ENCODE peak calls at places on chromosomes 2 and 18, in six cellular contexts. J is pons; I is stimulated activated CD4-positive, alpha-beta T cell treated with anti-CD3 and anti-CD28 coated beads, Interleukin-4, amount 100 ng/mL, for 48 hours; Y is GM12864; X is AG04449; V is GM12891. Z is an unnamed sample.

GRCh38 chr2:121925466-121925865 is 170.0 kb downstream of the TSN start:
- DNase-seq in J (no peak), Y (no peak), V (no peak), X (no peak), I (no peak), Z (no peak)

GRCh38 chr2:195561205-195562032 is 95.6 kb upstream of the SLC39A10 start:
- DNase-seq in J (no peak), Y (peak), V (no peak), X (peak), I (no peak), Z (no peak)

GRCh38 chr2:85516649-85517389 is 22.1 kb upstream of the MAT2A start:
- DNase-seq in J (no peak), I (no peak), X (no peak), V (no peak), Y (no peak), Z (no peak)

GRCh38 chr2:221676566-221677172 is 104.6 kb upstream of the EPHA4 start:
- DNase-seq in V (no peak), X (no peak), Y (no peak), J (no peak), I (no peak), Z (no peak)

GRCh38 chr2:234808907-234809306 is 142.9 kb upstream of the SH3BP4 start:
- DNase-seq in V (no peak), X (no peak), J (no peak), I (no peak), Y (no peak), Z (peak)

GRCh38 chr2:222655406-222655747 is 515 bp downstream of the FARSB start:
- DNase-seq in V (no peak), X (no peak), J (peak), I (no peak), Y (no peak), Z (no peak)

GRCh38 chr2:33196700-33197099 is 249.9 kb downstream of the LTBP1 start:
- DNase-seq in V (no peak), Y (no peak), J (no peak), X (no peak), I (no peak), Z (no peak)

GRCh38 chr2:232854082-232854481 is 16.0 kb upstream of the SNORC start:
- DNase-seq in Y (no peak), V (no peak), I (no peak), J (no peak), X (peak), Z (no peak)

GRCh38 chr2:176072951-176073904 is 10.5 kb downstream of the EVX2 start:
- DNase-seq in Y (no peak), V (no peak), J (no peak), I (no peak), X (no peak), Z (no peak)

GRCh38 chr2:152415811-152416210 is 80.8 kb downstream of the FMNL2 start:
- DNase-seq in I (no peak), V (no peak), J (no peak), X (no peak), Y (no peak), Z (no peak)

GRCh38 chr2:223247136-223247535 is 195.1 kb downstream of the KCNE4 start:
- DNase-seq in Y (no peak), J (no peak), V (no peak), I (no peak), X (no peak), Z (peak)

GRCh38 chr2:96527990-96528679 is 8.4 kb upstream of the ARID5A start:
- DNase-seq in I (peak), Y (no peak), J (no peak), X (no peak), V (no peak), Z (no peak)

GRCh38 chr2:237574894-237575868 is 8.8 kb downstream of the PRLH start:
- DNase-seq in Y (no peak), V (no peak), I (no peak), X (no peak), J (no peak), Z (no peak)

GRCh38 chr2:218252509-218253247 is 8.1 kb upstream of the GPBAR1 start:
- DNase-seq in I (no peak), X (no peak), Y (no peak), V (no peak), J (no peak), Z (no peak)

GRCh38 chr2:44833123-44834069 is 108.1 kb upstream of the SIX3 start:
- DNase-seq in J (no peak), I (no peak), X (no peak), Y (peak), V (no peak), Z (no peak)

GRCh38 chr2:42091671-42092070 is 43.9 kb downstream of the PKDCC start:
- DNase-seq in J (no peak), Y (no peak), X (no peak), V (no peak), I (no peak), Z (no peak)

GRCh38 chr2:145022021-145022670 is 502.2 kb upstream of the ZEB2 start:
- DNase-seq in Y (no peak), J (no peak), I (no peak), V (no peak), X (no peak), Z (no peak)

GRCh38 chr2:126769118-126769517 is 113.2 kb downstream of the GYPC start:
- DNase-seq in Y (no peak), V (no peak), J (no peak), X (no peak), I (no peak), Z (no peak)

GRCh38 chr18:76445741-76446232 is 49.3 kb downstream of the ZNF516 start:
- DNase-seq in X (no peak), V (no peak), Y (no peak), I (no peak), J (no peak), Z (peak)

GRCh38 chr2:106537047-106537446 is 49.9 kb downstream of the CD8B2 start:
- DNase-seq in X (no peak), V (no peak), J (peak), I (no peak), Y (no peak), Z (no peak)

GRCh38 chr18:59767732-59768131 is 70.5 kb upstream of the CCBE1 start:
- DNase-seq in X (no peak), Y (no peak), J (no peak), I (no peak), V (no peak), Z (no peak)

GRCh38 chr18:65906621-65907034 is 155.8 kb downstream of the CDH7 start:
- DNase-seq in X (no peak), I (no peak), J (no peak), V (no peak), Y (no peak), Z (no peak)

GRCh38 chr2:213306320-213306942 is 22.2 kb downstream of the SPAG16 start:
- DNase-seq in V (no peak), Y (no peak), J (no peak), X (peak), I (no peak), Z (no peak)

GRCh38 chr18:31631526-31631925 is 39.8 kb downstream of the TTR start:
- DNase-seq in X (no peak), I (no peak), J (no peak), Y (no peak), V (no peak), Z (no peak)

GRCh38 chr2:106057206-106057605 is 136.9 kb downstream of the UXS1 start:
- DNase-seq in J (no peak), V (no peak), Y (no peak), I (peak), X (no peak), Z (no peak)

GRCh38 chr2:10820562-10820961 is 8.0 kb upstream of the PDIA6 start:
- DNase-seq in X (no peak), I (no peak), V (no peak), Y (no peak), J (no peak), Z (no peak)

GRCh38 chr2:28539095-28539494 is 43.2 kb downstream of the PLB1 start:
- DNase-seq in V (no peak), I (no peak), Y (peak), X (no peak), J (peak), Z (no peak)

GRCh38 chr2:73284296-73285161 is at the start of gene FBXO41:
- DNase-seq in X (no peak), Y (peak), I (peak), V (peak), J (no peak), Z (peak)

GRCh38 chr2:177239934-177240600 is 24.5 kb downstream of the NFE2L2 start:
- DNase-seq in J (peak), X (no peak), Y (no peak), V (no peak), I (no peak), Z (no peak)

GRCh38 chr2:134499307-134499706 is 219.5 kb downstream of the TMEM163 start:
- DNase-seq in X (no peak), I (no peak), V (no peak), J (no peak), Y (no peak), Z (peak)

GRCh38 chr18:46291149-46291548 is 187.0 kb downstream of the HAUS1 start:
- DNase-seq in V (no peak), X (no peak), Y (no peak), I (no peak), J (no peak), Z (no peak)

GRCh38 chr18:50507120-50507590 is 52.7 kb upstream of the MAPK4 start:
- DNase-seq in Y (no peak), I (no peak), X (no peak), V (no peak), J (no peak), Z (peak)

GRCh38 chr18:24544141-24544498 is 83.7 kb downstream of the HRH4 start:
- DNase-seq in V (no peak), J (peak), I (no peak), Y (no peak), X (no peak), Z (peak)

GRCh38 chr2:15073639-15074038 is 441.1 kb downstream of the LRATD1 start:
- DNase-seq in I (no peak), V (no peak), Y (no peak), J (no peak), X (no peak), Z (no peak)

GRCh38 chr2:134917219-134917957 is 1.2 kb upstream of the CCNT2 start:
- DNase-seq in X (no peak), V (no peak), J (peak), I (no peak), Y (no peak), Z (no peak)

Z was measured in SK-N-SH.